ENCODE peak calls at places on chromosomes 2 and 18, in eight cellular contexts. T is esophagus squamous epithelium, P is AG04450, E is MM.1S, B is right cardiac atrium, J is dorsolateral prefrontal cortex, V is HL-60, W is HAP-1. L is an unnamed sample.

GRCh38 chr18:8984131-8984670 is 118.3 kb upstream of the NDUFV2 start:
- DNase-seq in T (no peak), P (no peak), E (no peak), B (no peak), J (no peak), V (no peak), W (no peak), L (no peak)

GRCh38 chr2:98893871-98894270 is 42.2 kb downstream of the CRACDL start:
- DNase-seq in T (no peak), P (no peak), E (no peak), B (no peak), J (no peak), V (peak; percentile 69), W (no peak), L (no peak)

GRCh38 chr2:145652546-145652945 is 1132.6 kb upstream of the ZEB2 start:
- DNase-seq in T (no peak), P (peak; percentile 20), E (no peak), B (no peak), J (no peak), V (no peak), W (no peak), L (no peak)

GRCh38 chr2:195574305-195574704 is 82.7 kb upstream of the SLC39A10 start:
- DNase-seq in T (no peak), P (no peak), E (no peak), B (no peak), J (no peak), V (no peak), W (no peak), L (no peak)

GRCh38 chr2:239319261-239319661 is 81.6 kb downstream of the HDAC4 start:
- DNase-seq in T (no peak), P (no peak), E (peak; percentile 26), B (peak; percentile 56), J (no peak), V (no peak), W (no peak), L (no peak)

GRCh38 chr2:9558948-9559381 is 3.3 kb upstream of the ADAM17 start:
- DNase-seq in T (no peak), P (peak; percentile 84), E (no peak), B (no peak), J (no peak), V (peak; percentile 18), W (no peak), L (no peak)

GRCh38 chr2:102048465-102048864 is 56.7 kb downstream of the IL1R2 start:
- DNase-seq in T (no peak), P (no peak), E (no peak), B (peak; percentile 63), J (no peak), V (no peak), W (no peak), L (no peak)

GRCh38 chr18:53799134-53799533 is 425.3 kb downstream of the MBD2 start:
- DNase-seq in T (no peak), P (no peak), E (no peak), B (no peak), J (no peak), V (no peak), W (no peak), L (no peak)

GRCh38 chr2:169999041-169999440 is 171.8 kb downstream of the UBR3 start:
- DNase-seq in T (no peak), P (no peak), E (no peak), B (no peak), J (no peak), V (no peak), W (no peak), L (no peak)

GRCh38 chr2:146764301-146764700 is 1080.5 kb upstream of the ACVR2A start:
- DNase-seq in T (no peak), P (no peak), E (no peak), B (no peak), J (no peak), V (no peak), W (no peak), L (no peak)

DNA sequence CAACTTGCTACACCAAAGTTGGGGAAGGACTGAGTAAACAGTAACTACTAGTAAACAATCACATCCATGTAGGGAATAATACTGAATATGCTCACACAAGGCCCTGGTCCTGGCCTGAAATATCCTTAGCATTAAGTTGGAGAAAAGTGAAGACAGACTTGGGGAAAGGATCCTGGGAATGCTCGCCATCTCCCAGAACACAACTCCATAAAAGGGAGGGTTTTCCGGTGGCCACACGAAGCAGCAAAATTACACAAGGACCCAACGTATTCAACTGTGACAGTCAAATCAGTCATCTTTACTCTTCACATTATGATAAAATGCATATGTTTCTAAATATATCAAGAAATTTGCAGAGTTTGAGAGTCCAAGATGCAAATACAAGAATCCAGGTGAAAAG is 7.3 kb downstream of the NEMP2 start:
- DNase-seq in T (no peak), P (no peak), E (no peak), B (no peak), J (no peak), V (no peak), W (no peak), L (no peak)
- H3K4me3 ChIP-seq in T (no peak overlapping the region), P (no peak overlapping the region), E (no peak overlapping the region), B (no peak overlapping the region), J (no peak overlapping the region), V (no peak overlapping the region), W (no peak overlapping the region), L (no peak overlapping the region)

GRCh38 chr2:86789687-86790133 is 1.0 kb downstream of the CD8A start:
- DNase-seq in T (no peak), P (no peak), E (no peak), B (no peak), J (no peak), V (no peak), W (no peak), L (no peak)
- H3K27me3 ChIP-seq in T (peaks cover 92% of the 10 kb centered on the region), P (peaks cover 68% of the 10 kb centered on the region), E (peaks cover 15% of the 10 kb centered on the region), B (no peaks in the 10 kb centered on the region), J (peaks cover 57% of the 10 kb centered on the region), V (peaks cover 37% of the 10 kb centered on the region), W (no peaks in the 10 kb centered on the region), L (peaks cover 35% of the 10 kb centered on the region)

GRCh38 chr2:210544191-210544590 is 12.2 kb upstream of the CPS1 start:
- DNase-seq in T (no peak), P (no peak), E (no peak), B (no peak), J (no peak), V (no peak), W (no peak), L (no peak)

GRCh38 chr2:210539035-210539434 is 17.4 kb upstream of the CPS1 start:
- DNase-seq in T (no peak), P (no peak), E (no peak), B (no peak), J (no peak), V (no peak), W (no peak), L (no peak)

GRCh38 chr2:210539578-210540416 is 16.6 kb upstream of the CPS1 start:
- DNase-seq in T (no peak), P (no peak), E (no peak), B (no peak), J (no peak), V (no peak), W (no peak), L (no peak)

GRCh38 chr2:210540471-210541257 is 15.7 kb upstream of the CPS1 start:
- DNase-seq in T (no peak), P (no peak), E (no peak), B (no peak), J (no peak), V (no peak), W (no peak), L (no peak)

DNA sequence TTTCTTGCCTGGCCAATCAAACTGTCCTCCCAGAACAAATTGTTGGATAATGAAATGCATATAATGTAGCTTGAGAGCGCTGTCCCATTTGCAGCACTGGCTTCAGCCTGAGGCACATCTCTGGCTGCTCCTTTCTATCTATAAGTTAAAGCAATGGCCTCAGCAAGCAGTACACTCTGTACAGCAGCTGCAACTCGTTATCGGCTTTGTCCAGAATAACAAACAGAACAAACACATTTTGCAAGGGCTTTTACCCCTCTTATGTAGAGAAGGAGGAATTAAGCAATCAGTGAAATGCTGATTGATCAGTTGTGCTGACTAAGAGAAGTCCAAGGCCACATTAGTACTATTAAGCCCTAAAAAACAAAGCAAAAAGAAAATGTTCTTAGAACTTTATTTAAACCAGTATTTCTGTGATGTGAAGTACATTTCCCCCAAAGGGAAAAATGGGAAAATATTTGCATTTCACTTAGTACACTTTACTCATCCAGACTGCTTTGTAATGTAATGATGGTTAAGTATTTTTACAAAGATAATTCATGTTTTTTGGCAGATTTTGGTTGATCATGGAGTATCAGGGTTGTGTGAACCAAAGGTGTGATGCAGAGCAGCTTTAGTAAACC is 15.0 kb upstream of the CPS1 start:
- DNase-seq in T (no peak), P (no peak), E (no peak), B (no peak), J (no peak), V (no peak), W (no peak), L (no peak)
- H3K4me3 ChIP-seq in T (no peak overlapping the region), P (no peak overlapping the region), E (no peak overlapping the region), B (no peak overlapping the region), J (no peak overlapping the region), V (no peak overlapping the region), W (no peak overlapping the region), L (no peak overlapping the region)

GRCh38 chr2:70907130-70907756 is 28.5 kb upstream of the ATP6V1B1 start:
- DNase-seq in T (no peak), P (no peak), E (no peak), B (no peak), J (no peak), V (peak; percentile 37), W (no peak), L (no peak)

GRCh38 chr2:70905443-70905842 is 30.3 kb upstream of the ATP6V1B1 start:
- DNase-seq in T (no peak), P (no peak), E (no peak), B (no peak), J (no peak), V (no peak), W (no peak), L (no peak)

GRCh38 chr2:70906022-70906421 is 29.7 kb upstream of the ATP6V1B1 start:
- DNase-seq in T (no peak), P (no peak), E (no peak), B (no peak), J (no peak), V (no peak), W (no peak), L (no peak)

GRCh38 chr2:70904371-70905216 is 31.1 kb upstream of the ATP6V1B1 start:
- DNase-seq in T (no peak), P (no peak), E (no peak), B (no peak), J (no peak), V (no peak), W (no peak), L (no peak)

GRCh38 chr2:70906439-70907018 is 29.2 kb upstream of the ATP6V1B1 start:
- DNase-seq in T (no peak), P (no peak), E (no peak), B (no peak), J (no peak), V (no peak), W (no peak), L (no peak)
- H3K27me3 ChIP-seq in T (peaks cover 100% of the 10 kb centered on the region), P (no peaks in the 10 kb centered on the region), E (peaks cover 27% of the 10 kb centered on the region), B (no peaks in the 10 kb centered on the region), J (peaks cover 71% of the 10 kb centered on the region), V (peaks cover 51% of the 10 kb centered on the region), W (no peaks in the 10 kb centered on the region), L (peaks cover 48% of the 10 kb centered on the region)

GRCh38 chr2:220000080-220000479 is 372.6 kb downstream of the SLC4A3 start:
- DNase-seq in T (no peak), P (no peak), E (no peak), B (no peak), J (no peak), V (no peak), W (no peak), L (no peak)
- H3K4me3 ChIP-seq in T (no peak overlapping the region), P (no peak overlapping the region), E (no peak overlapping the region), B (no peak overlapping the region), J (no peak overlapping the region), V (no peak overlapping the region), W (no peak overlapping the region), L (no peak overlapping the region)